ENCODE peak calls at places on chromosomes 16 and 17, in four cellular contexts. U is HepG2, T is K562, M is GM12878. X is an unnamed sample.
A peak's percentile ranks its signal among the peaks of the same experiment; 100 is the strongest.

GRCh38 chr17:10447035-10447931 is 22.1 kb downstream of the MYH4 start:
- DNase-seq in U (peak; percentile 98), T (no peak), M (no peak), X (no peak)

GRCh38 chr17:28471127-28471453 is 2.4 kb upstream of the SLC13A2 start:
- DNase-seq in U (no peak), M (no peak), T (no peak), X (no peak)

GRCh38 chr16:56609463-56609921 is 1.1 kb downstream of the MT2A start:
- DNase-seq in T (no peak), U (peak; percentile 75), M (peak; percentile 87), X (peak; percentile 69)

GRCh38 chr17:41629316-41629715 is 4.9 kb upstream of the KRT17 start:
- DNase-seq in T (no peak), M (no peak), U (no peak), X (no peak)

GRCh38 chr17:50042211-50042610 is 13.7 kb upstream of the ITGA3 start:
- DNase-seq in M (no peak), T (no peak), U (no peak), X (no peak)

GRCh38 chr16:10897134-10897533 is 20.1 kb downstream of the CIITA start:
- DNase-seq in M (no peak), U (no peak), T (no peak), X (no peak)

GRCh38 chr17:19645608-19646250 is 2.8 kb upstream of the ALDH3A2 start:
- DNase-seq in M (no peak), T (peak; percentile 35), U (peak; percentile 29), X (peak; percentile 47)

GRCh38 chr17:70070297-70071027 is 4.6 kb upstream of the KCNJ16 start:
- DNase-seq in U (no peak), T (no peak), M (no peak), X (no peak)

GRCh38 chr16:15607700-15608396 is 35.1 kb downstream of the MARF1 start:
- DNase-seq in U (peak; percentile 67), T (no peak), M (no peak), X (no peak)

GRCh38 chr17:17028059-17028877 is 14.0 kb upstream of the MPRIP start:
- DNase-seq in U (peak; percentile 94), T (peak; percentile 87), M (no peak), X (peak; percentile 30)

DNA sequence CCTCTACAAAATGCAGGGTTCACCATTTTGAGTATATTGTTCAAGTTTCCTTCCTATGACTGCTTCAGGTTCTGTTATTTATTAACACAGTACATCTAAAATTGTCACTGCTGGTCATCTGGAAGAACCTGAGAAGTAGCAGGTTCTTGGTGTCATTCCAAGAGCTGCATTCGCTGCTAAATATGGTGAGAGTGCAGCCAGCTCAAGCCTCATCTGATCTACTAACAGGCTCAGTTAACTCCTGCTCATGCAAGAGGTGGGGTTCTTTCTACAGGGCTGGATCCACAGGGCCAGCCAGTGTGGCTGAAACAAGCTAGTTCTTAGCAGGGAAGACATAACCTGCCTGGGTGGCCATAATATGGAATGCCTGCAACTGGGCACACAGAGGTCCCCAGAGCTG is 1946.1 kb downstream of the TP53TG3F start:
- DNase-seq in M (no peak), T (no peak), U (no peak), X (no peak)
- TF ChIP-seq ZBTB33 in M (no peak), T (no peak), U (no peak), X (no peak)

GRCh38 chr17:73705594-73705993 is 61.3 kb upstream of the SDK2 start:
- DNase-seq in M (no peak), T (no peak), U (no peak), X (peak; percentile 83)
- TF ChIP-seq RFX5 in M (no peak), T (no peak), U (no peak), X (no peak)

DNA sequence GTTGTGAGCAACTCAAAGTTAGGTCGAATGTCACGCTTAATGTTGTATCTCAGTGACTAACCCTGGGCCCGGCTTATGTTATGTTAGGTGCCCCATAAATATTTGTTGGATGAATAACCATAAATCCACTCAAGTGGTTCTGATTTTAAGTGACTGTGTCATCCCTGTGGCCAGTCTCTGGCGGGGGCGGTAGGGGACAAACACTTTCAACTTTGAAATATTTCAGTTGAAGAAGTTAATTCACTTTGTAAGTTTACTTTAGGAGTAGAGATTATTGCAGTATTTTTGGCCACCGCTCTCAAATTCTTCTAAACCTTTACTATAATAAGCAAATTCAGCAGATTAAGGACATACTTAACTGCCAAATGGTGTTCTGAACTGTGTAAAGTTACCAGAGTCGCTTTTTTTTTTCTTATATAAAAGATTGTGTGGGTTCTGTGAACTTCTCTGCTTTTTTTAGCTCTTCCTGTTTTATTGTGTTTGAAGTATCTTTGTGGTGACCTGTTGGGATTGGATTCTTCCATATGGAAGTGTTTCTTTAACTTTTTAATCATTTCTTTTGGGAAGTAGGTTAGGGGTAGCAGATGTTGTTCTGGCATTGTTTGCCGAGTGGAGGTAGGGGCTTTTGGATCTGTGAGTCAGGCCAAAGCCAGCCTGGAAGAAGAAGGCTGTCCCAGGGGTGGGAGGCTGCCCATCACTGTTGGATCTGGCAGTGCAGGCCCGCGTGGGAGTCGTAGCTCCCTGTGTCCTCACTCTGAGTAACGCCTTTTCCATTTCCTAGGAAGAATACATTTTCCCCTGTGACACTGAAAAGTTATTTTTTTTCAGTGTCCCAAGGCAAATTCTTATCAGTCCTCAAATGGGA is 61.4 kb upstream of the TBX2 start:
- DNase-seq in M (no peak), U (peak; percentile 50), T (no peak), X (no peak)
- H3K9ac ChIP-seq in M (no peak overlapping the region), U (no peak overlapping the region), T (no peak overlapping the region), X (peak overlapping the region; percentile 53)

DNA sequence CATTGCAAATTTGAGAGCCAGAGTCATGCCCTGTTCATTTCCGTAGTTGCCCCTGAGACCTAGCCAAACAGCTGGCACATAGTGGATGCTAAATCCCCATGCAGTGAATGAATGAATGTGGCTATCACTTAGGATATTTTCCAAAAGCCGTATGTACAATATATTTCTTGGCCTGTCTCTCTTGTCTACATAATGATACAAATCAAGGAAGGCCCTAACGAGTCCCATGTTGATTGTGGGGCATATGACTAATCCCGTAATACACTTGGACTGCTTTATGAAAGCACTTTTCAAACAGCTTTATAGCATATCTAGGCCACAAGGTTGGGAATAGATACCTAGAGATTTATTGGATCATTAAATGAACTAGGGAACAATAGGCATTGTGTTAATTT is 478.0 kb downstream of the SLC39A11 start:
- DNase-seq in T (no peak), M (no peak), U (no peak), X (no peak)
- TF ChIP-seq ZBTB33 in T (no peak), M (no peak), U (no peak), X (no peak)

GRCh38 chr17:76576189-76576588 is 9.5 kb downstream of the ST6GALNAC2 start:
- DNase-seq in M (no peak), U (no peak), T (no peak), X (no peak)

GRCh38 chr17:76578376-76578775 is 7.3 kb downstream of the ST6GALNAC2 start:
- DNase-seq in U (no peak), T (no peak), M (no peak), X (no peak)

GRCh38 chr17:76577876-76578275 is 7.8 kb downstream of the ST6GALNAC2 start:
- DNase-seq in M (no peak), U (no peak), T (peak; percentile 82), X (no peak)

GRCh38 chr17:76581515-76581914 is 4.1 kb downstream of the ST6GALNAC2 start:
- DNase-seq in M (no peak), T (no peak), U (no peak), X (no peak)

GRCh38 chr17:76579281-76579680 is 6.4 kb downstream of the ST6GALNAC2 start:
- DNase-seq in T (no peak), M (no peak), U (no peak), X (no peak)
- TF ChIP-seq RFX5 in T (no peak), M (no peak), U (no peak), X (no peak)

GRCh38 chr16:82439678-82440293 is 187.0 kb upstream of the CDH13 start:
- DNase-seq in M (no peak), U (peak; percentile 9), T (peak; percentile 17), X (peak; percentile 60)
- H3K9ac ChIP-seq in M (no peak overlapping the region), U (no peak overlapping the region), T (no peak overlapping the region), X (no peak overlapping the region)

GRCh38 chr17:82949984-82950383 is 110.2 kb upstream of the ZNF750 start:
- DNase-seq in T (no peak), M (no peak), U (no peak), X (no peak)

GRCh38 chr17:82948957-82949356 is 109.1 kb upstream of the ZNF750 start:
- DNase-seq in T (no peak), U (no peak), M (no peak), X (no peak)

GRCh38 chr17:82947051-82947991 is 107.5 kb upstream of the ZNF750 start:
- DNase-seq in T (no peak), U (no peak), M (no peak), X (no peak)

GRCh38 chr17:82949361-82949760 is 109.5 kb upstream of the ZNF750 start:
- DNase-seq in T (no peak), U (no peak), M (no peak), X (no peak)

DNA sequence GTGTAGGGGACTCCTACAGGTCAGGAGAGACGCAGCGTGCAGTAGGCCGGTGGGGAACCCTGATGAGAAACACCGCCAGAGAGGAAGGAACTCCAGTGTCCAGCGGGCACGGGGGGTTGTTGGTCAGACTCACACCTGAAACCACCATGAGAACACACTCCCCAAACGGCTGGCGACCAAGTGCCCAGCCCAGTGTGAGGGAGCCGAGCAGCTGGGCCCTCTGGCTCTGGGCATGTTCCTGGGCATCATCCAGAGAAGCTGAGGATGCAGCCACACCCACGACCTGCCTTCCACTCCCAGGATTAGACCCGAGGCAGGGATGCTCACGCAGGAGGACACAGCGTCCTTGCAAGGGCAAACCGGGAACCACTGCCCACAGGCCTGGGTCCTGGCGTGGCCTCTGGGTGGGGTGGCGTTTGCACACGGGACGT is 108.3 kb upstream of the ZNF750 start:
- DNase-seq in M (no peak), T (no peak), U (no peak), X (no peak)
- TF ChIP-seq ZBTB33 in M (no peak), T (no peak), U (no peak), X (no peak)